ENCODE peak calls at places on chromosome 2, in nine cellular contexts. W is GM12892; G is SW480; F is NCI-H1417; R is CD8-positive, alpha-beta T cell; B is GM10248; Q is AG04450; X is amniotic stem cell; U is hepatocyte. C is an unnamed sample.

GRCh38 chr2:238167761-238168160 is 9.0 kb downstream of the ERFE start:
- DNase-seq in W (no peak), G (no peak), F (no peak), R (no peak), B (no peak), Q (no peak), X (no peak), U (no peak), C (no peak)

GRCh38 chr2:95387358-95387757 is 15.2 kb upstream of the FAHD2A start:
- DNase-seq in W (no peak), G (no peak), F (no peak), R (no peak), B (no peak), Q (no peak), X (no peak), U (no peak), C (no peak)

GRCh38 chr2:85179541-85179940 is 46.3 kb downstream of the TCF7L1 start:
- DNase-seq in W (no peak), G (no peak), F (no peak), R (no peak), B (no peak), Q (no peak), X (no peak), U (no peak), C (no peak)

GRCh38 chr2:27655155-27655951 is 8.1 kb downstream of the SUPT7L start:
- DNase-seq in W (no peak), G (no peak), F (no peak), R (no peak), B (no peak), Q (peak; percentile 63), X (no peak), U (no peak), C (no peak)

GRCh38 chr2:11411768-11412448 is 54.1 kb downstream of the E2F6 start:
- DNase-seq in W (no peak), G (peak; percentile 70), F (peak; percentile 42), R (no peak), B (no peak), Q (no peak), X (peak; percentile 51), U (peak; percentile 64), C (no peak)

GRCh38 chr2:168781191-168781818 is 21.1 kb upstream of the NOSTRIN start:
- DNase-seq in W (no peak), G (no peak), F (no peak), R (no peak), B (no peak), Q (no peak), X (no peak), U (no peak), C (no peak)

GRCh38 chr2:25044990-25045389 is 3.1 kb downstream of the EFR3B start:
- DNase-seq in W (no peak), G (no peak), F (no peak), R (no peak), B (no peak), Q (no peak), X (no peak), U (no peak), C (no peak)

GRCh38 chr2:129133692-129134641 is 815.3 kb upstream of the HS6ST1 start:
- DNase-seq in W (no peak), G (no peak), F (no peak), R (no peak), B (no peak), Q (no peak), X (no peak), U (no peak), C (no peak)

GRCh38 chr2:6909431-6910385 is 7.5 kb upstream of the RNF144A start:
- DNase-seq in W (no peak), G (no peak), F (no peak), R (peak; percentile 46), B (peak; percentile 50), Q (no peak), X (no peak), U (no peak), C (no peak)

GRCh38 chr2:5365871-5366461 is 326.2 kb upstream of the SOX11 start:
- DNase-seq in W (peak; percentile 30), G (peak; percentile 66), F (peak; percentile 96), R (peak; percentile 14), B (peak; percentile 40), Q (no peak), X (no peak), U (peak; percentile 89), C (no peak)

GRCh38 chr2:25369439-25369838 is 27.7 kb upstream of the DNMT3A start:
- DNase-seq in W (no peak), G (no peak), F (no peak), R (no peak), B (no peak), Q (no peak), X (no peak), U (no peak), C (no peak)

GRCh38 chr2:230205721-230206120 is 14.1 kb downstream of the SP110 start:
- DNase-seq in W (no peak), G (no peak), F (no peak), R (no peak), B (no peak), Q (no peak), X (no peak), U (no peak), C (no peak)

GRCh38 chr2:112483821-112484220 is 1.9 kb downstream of the TTL start:
- DNase-seq in W (no peak), G (no peak), F (no peak), R (no peak), B (no peak), Q (no peak), X (no peak), U (no peak), C (no peak)

GRCh38 chr2:231877533-231878456 is 48.4 kb downstream of the NPPC start:
- DNase-seq in W (no peak), G (no peak), F (peak; percentile 26), R (no peak), B (no peak), Q (peak; percentile 2), X (no peak), U (no peak), C (no peak)

GRCh38 chr2:30628341-30628740 is 178.9 kb downstream of the CAPN13 start:
- DNase-seq in W (no peak), G (no peak), F (no peak), R (no peak), B (no peak), Q (no peak), X (no peak), U (no peak), C (no peak)

GRCh38 chr2:54665436-54665856 is 58.0 kb upstream of the EML6 start:
- DNase-seq in W (no peak), G (peak; percentile 43), F (peak; percentile 52), R (peak; percentile 18), B (peak; percentile 38), Q (no peak), X (no peak), U (peak; percentile 86), C (no peak)

GRCh38 chr2:102070058-102070642 is 72.4 kb upstream of the IL1R1 start:
- DNase-seq in W (no peak), G (no peak), F (no peak), R (no peak), B (no peak), Q (no peak), X (no peak), U (peak; percentile 60), C (no peak)

GRCh38 chr2:128263902-128264331 is 54.8 kb downstream of the HS6ST1 start:
- DNase-seq in W (no peak), G (no peak), F (no peak), R (no peak), B (peak; percentile 15), Q (no peak), X (no peak), U (no peak), C (peak; percentile 27)

GRCh38 chr2:18483896-18484295 is 76.6 kb downstream of the RDH14 start:
- DNase-seq in W (no peak), G (no peak), F (no peak), R (no peak), B (no peak), Q (no peak), X (no peak), U (no peak), C (no peak)

GRCh38 chr2:123363076-123363475 is 662.0 kb upstream of the CNTNAP5 start:
- DNase-seq in W (no peak), G (no peak), F (no peak), R (no peak), B (no peak), Q (no peak), X (no peak), U (no peak), C (no peak)

GRCh38 chr2:175366814-175367213 is 185.3 kb upstream of the ATP5MC3 start:
- DNase-seq in W (peak; percentile 4), G (peak; percentile 62), F (peak; percentile 37), R (no peak), B (peak; percentile 16), Q (no peak), X (peak; percentile 9), U (peak; percentile 75), C (no peak)

GRCh38 chr2:170313636-170314348 is 135.8 kb downstream of the MYO3B start:
- DNase-seq in W (no peak), G (peak; percentile 32), F (peak; percentile 85), R (no peak), B (no peak), Q (no peak), X (no peak), U (no peak), C (no peak)

GRCh38 chr2:161586517-161587167 is 37.6 kb upstream of the SLC4A10 start:
- DNase-seq in W (no peak), G (peak; percentile 33), F (no peak), R (no peak), B (no peak), Q (no peak), X (no peak), U (peak; percentile 15), C (no peak)

GRCh38 chr2:238203104-238203972 is at the start of gene ILKAP:
- DNase-seq in W (peak; percentile 99), G (peak; percentile 74), F (peak; percentile 79), R (peak; percentile 84), B (peak; percentile 100), Q (no peak), X (peak; percentile 50), U (peak; percentile 96), C (peak; percentile 84)

GRCh38 chr2:85705680-85706039 is 11.5 kb downstream of the GNLY start:
- DNase-seq in W (no peak), G (peak; percentile 86), F (no peak), R (no peak), B (no peak), Q (peak; percentile 91), X (peak; percentile 50), U (peak; percentile 75), C (peak; percentile 70)

GRCh38 chr2:50223643-50224042 is 808.3 kb downstream of the NRXN1 start:
- DNase-seq in W (no peak), G (no peak), F (no peak), R (no peak), B (no peak), Q (no peak), X (no peak), U (no peak), C (no peak)

GRCh38 chr2:75481041-75481836 is 79.5 kb downstream of the EVA1A start:
- DNase-seq in W (no peak), G (peak; percentile 34), F (no peak), R (no peak), B (no peak), Q (no peak), X (no peak), U (peak; percentile 28), C (no peak)

GRCh38 chr2:127649684-127650040 is 3.7 kb downstream of the GPR17 start:
- DNase-seq in W (peak; percentile 75), G (peak; percentile 73), F (peak; percentile 58), R (peak; percentile 88), B (peak; percentile 87), Q (peak; percentile 61), X (peak; percentile 81), U (peak; percentile 91), C (peak; percentile 86)

GRCh38 chr2:39158351-39158750 is 37.5 kb upstream of the SOS1 start:
- DNase-seq in W (no peak), G (no peak), F (no peak), R (no peak), B (no peak), Q (no peak), X (no peak), U (no peak), C (no peak)

GRCh38 chr2:238439093-238439849 is 12.5 kb downstream of the ASB1 start:
- DNase-seq in W (no peak), G (peak; percentile 91), F (no peak), R (no peak), B (no peak), Q (peak; percentile 63), X (peak; percentile 84), U (no peak), C (no peak)

GRCh38 chr2:16014802-16015201 is 74.5 kb downstream of the MYCN start:
- DNase-seq in W (no peak), G (no peak), F (peak; percentile 43), R (no peak), B (no peak), Q (no peak), X (no peak), U (no peak), C (no peak)